ENCODE peak calls at places on chromosomes 7 and 10, in four cellular contexts. L is stomach, Y is brain microvascular endothelial cell, N is PC-3. C is an unnamed sample.

GRCh38 chr10:91635401-91636400 is 2.8 kb upstream of the PPP1R3C start:
- DNase-seq in L (peak; percentile 71), Y (peak; percentile 79), N (peak; percentile 81), C (peak; percentile 43)

GRCh38 chr7:158489462-158490155 is 98.0 kb downstream of the PTPRN2 start:
- DNase-seq in N (no peak), Y (no peak), L (no peak), C (no peak)

GRCh38 chr10:73110345-73110849 is at the start of gene NUDT13:
- DNase-seq in N (peak; percentile 72), Y (peak; percentile 78), L (peak; percentile 70), C (peak; percentile 69)

GRCh38 chr10:125269716-125270115 is 109.4 kb upstream of the CTBP2 start:
- DNase-seq in Y (no peak), N (no peak), L (no peak), C (peak; percentile 76)

GRCh38 chr7:73901231-73901822 is 40.4 kb downstream of the TMEM270 start:
- DNase-seq in L (no peak), N (no peak), Y (no peak), C (no peak)

GRCh38 chr7:479115-479947 is 40.3 kb downstream of the PDGFA start:
- DNase-seq in Y (no peak), N (no peak), L (no peak), C (no peak)

GRCh38 chr7:14833707-14834106 is 68.8 kb downstream of the DGKB start:
- DNase-seq in L (no peak), N (no peak), Y (no peak), C (no peak)

GRCh38 chr10:77834943-77835668 is 91.4 kb downstream of the DLG5 start:
- DNase-seq in L (no peak), Y (no peak), N (no peak), C (no peak)

GRCh38 chr7:128921866-128922440 is 11.4 kb upstream of the KCP start:
- DNase-seq in L (no peak), Y (no peak), N (no peak), C (no peak)

GRCh38 chr7:73952266-73952665 is 75.7 kb upstream of the ELN start:
- DNase-seq in N (no peak), Y (no peak), L (no peak), C (no peak)

GRCh38 chr7:2638224-2638991 is 6.6 kb downstream of the TTYH3 start:
- DNase-seq in L (no peak), N (no peak), Y (peak; percentile 39), C (no peak)

GRCh38 chr7:146115665-146116451 is 743 bp upstream of the CNTNAP2 start:
- DNase-seq in L (peak; percentile 27), Y (peak; percentile 48), N (peak; percentile 46), C (no peak)

GRCh38 chr10:118873080-118873737 is 118.4 kb upstream of the CACUL1 start:
- DNase-seq in N (peak; percentile 52), Y (peak; percentile 22), L (no peak), C (no peak)

GRCh38 chr10:110865184-110865803 is 6.4 kb upstream of the PDCD4 start:
- DNase-seq in L (no peak), Y (no peak), N (peak; percentile 87), C (peak; percentile 66)

GRCh38 chr10:119031496-119032059 is 2.1 kb downstream of the NANOS1 start:
- DNase-seq in Y (no peak), N (peak; percentile 3), L (no peak), C (peak; percentile 15)

GRCh38 chr10:132588301-132589013 is 50.9 kb downstream of the INPP5A start:
- DNase-seq in N (no peak), Y (peak; percentile 23), L (no peak), C (no peak)

GRCh38 chr7:4845740-4846142 is 16.1 kb downstream of the PAPOLB start:
- DNase-seq in L (no peak), Y (no peak), N (no peak), C (no peak)

GRCh38 chr10:22447068-22447467 is 101.8 kb downstream of the SPAG6 start:
- DNase-seq in L (no peak), Y (no peak), N (no peak), C (no peak)

GRCh38 chr7:135467207-135467711 is 42.6 kb downstream of the CNOT4 start:
- DNase-seq in L (no peak), Y (no peak), N (peak; percentile 53), C (no peak)

GRCh38 chr7:110790992-110791391 is 299.9 kb upstream of the LRRN3 start:
- DNase-seq in N (no peak), Y (no peak), L (no peak), C (peak; percentile 18)

GRCh38 chr7:7706101-7706511 is 12.3 kb downstream of the RPA3 start:
- DNase-seq in Y (no peak), L (no peak), N (no peak), C (no peak)

GRCh38 chr10:6074489-6075301 is 12.5 kb upstream of the IL2RA start:
- DNase-seq in N (peak; percentile 55), L (no peak), Y (peak; percentile 24), C (peak; percentile 23)

GRCh38 chr10:68471063-68471585 is 649 bp downstream of the DNA2 start:
- DNase-seq in Y (no peak), N (peak; percentile 44), L (no peak), C (no peak)

GRCh38 chr10:22335204-22335956 is 9.9 kb upstream of the SPAG6 start:
- DNase-seq in Y (no peak), L (peak; percentile 53), N (peak; percentile 26), C (peak; percentile 21)

GRCh38 chr10:44986670-44987069 is 8.1 kb upstream of the DEPP1 start:
- DNase-seq in L (no peak), N (no peak), Y (no peak), C (no peak)

GRCh38 chr7:5477723-5478531 is 54.3 kb upstream of the TNRC18 start:
- DNase-seq in Y (no peak), L (no peak), N (no peak), C (no peak)

GRCh38 chr7:122544463-122544862 is 154.5 kb downstream of the RNF133 start:
- DNase-seq in N (no peak), L (no peak), Y (no peak), C (no peak)

GRCh38 chr10:17387861-17388503 is 66.4 kb downstream of the ST8SIA6 start:
- DNase-seq in N (peak; percentile 81), L (no peak), Y (no peak), C (peak; percentile 58)

GRCh38 chr7:137751361-137752009 is 95.3 kb downstream of the DGKI start:
- DNase-seq in L (no peak), Y (no peak), N (no peak), C (no peak)

GRCh38 chr10:20622522-20623270 is 274.4 kb downstream of the NEBL start:
- DNase-seq in N (peak; percentile 87), L (no peak), Y (peak; percentile 38), C (peak; percentile 33)

GRCh38 chr10:68869623-68870022 is 31.5 kb upstream of the DDX50 start:
- DNase-seq in N (no peak), L (no peak), Y (no peak), C (no peak)

DNA sequence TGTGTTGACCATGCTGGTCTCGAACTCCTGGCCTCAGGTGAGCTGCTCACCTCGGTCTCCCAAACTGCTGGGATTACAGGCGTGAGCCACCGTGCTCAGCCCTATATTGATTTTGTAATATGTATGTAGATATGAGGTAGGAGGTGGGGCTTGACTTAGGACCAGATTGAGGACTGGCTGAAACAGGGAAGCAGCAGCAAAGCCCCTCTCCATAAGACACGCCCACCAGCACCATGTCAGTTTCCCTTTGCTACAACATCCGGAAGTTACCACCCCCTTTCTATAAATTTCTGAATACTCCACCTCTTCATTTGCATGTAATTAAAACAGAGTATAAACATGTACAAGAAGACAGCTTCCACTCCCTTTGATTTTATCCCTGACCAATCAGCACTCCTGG is 47.9 kb upstream of the MYL10 start:
- DNase-seq in L (no peak), N (no peak), Y (no peak), C (peak; percentile 8)
- TF ChIP-seq CTCF in L (no peak), N (no peak), Y (no peak), C (no peak)

GRCh38 chr10:76411719-76412435 is 980.5 kb downstream of the LRMDA start:
- DNase-seq in Y (no peak), N (no peak), L (no peak), C (no peak)
- H3K27ac ChIP-seq in Y (no peak overlapping the region), N (no peak overlapping the region), L (no peak overlapping the region), C (no peak overlapping the region)

GRCh38 chr7:149218469-149219420 is 20.7 kb upstream of the ZNF212 start:
- DNase-seq in L (no peak), Y (no peak), N (no peak), C (no peak)

GRCh38 chr7:149217570-149217969 is 21.9 kb upstream of the ZNF212 start:
- DNase-seq in Y (no peak), N (no peak), L (no peak), C (no peak)

GRCh38 chr7:149223176-149223575 is 16.3 kb upstream of the ZNF212 start:
- DNase-seq in Y (no peak), N (no peak), L (no peak), C (no peak)

GRCh38 chr7:149223746-149224145 is 15.7 kb upstream of the ZNF212 start:
- DNase-seq in N (no peak), Y (no peak), L (no peak), C (no peak)

GRCh38 chr7:149220534-149220933 is 18.9 kb upstream of the ZNF212 start:
- DNase-seq in N (peak; percentile 53), Y (no peak), L (no peak), C (peak; percentile 65)
- TF ChIP-seq CTCF in N (no peak), Y (no peak), L (no peak), C (no peak)

GRCh38 chr10:112585960-112586359 is 138.9 kb downstream of the VTI1A start:
- DNase-seq in L (no peak), N (no peak), Y (no peak), C (no peak)

GRCh38 chr10:112583236-112583919 is 136.4 kb downstream of the VTI1A start:
- DNase-seq in Y (no peak), N (no peak), L (no peak), C (no peak)

GRCh38 chr10:112585052-112585451 is 138.0 kb downstream of the VTI1A start:
- DNase-seq in L (peak; percentile 29), Y (peak; percentile 34), N (peak; percentile 77), C (peak; percentile 45)

GRCh38 chr10:112581921-112582320 is 134.9 kb downstream of the VTI1A start:
- DNase-seq in N (no peak), L (no peak), Y (no peak), C (no peak)

DNA sequence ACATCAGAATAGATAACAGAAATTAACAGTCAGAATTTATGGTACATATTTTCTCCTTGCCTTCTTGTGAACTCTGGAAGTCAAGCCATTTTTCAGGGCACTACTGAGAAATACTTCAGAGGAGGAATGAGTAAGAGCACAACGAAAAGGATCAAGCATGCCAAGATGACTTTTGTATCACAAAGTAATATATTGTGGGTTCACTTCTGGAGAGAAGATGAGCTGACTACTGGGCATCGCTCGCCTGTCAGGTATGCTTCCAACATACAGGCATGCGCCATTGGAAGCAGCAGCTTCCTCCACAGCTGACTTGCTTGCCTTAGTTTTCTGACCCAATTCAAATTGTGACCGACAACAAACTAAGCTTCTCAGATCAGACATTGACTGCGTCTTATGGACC is 137.3 kb downstream of the VTI1A start:
- DNase-seq in L (no peak), Y (no peak), N (peak; percentile 52), C (peak; percentile 48)
- H3K27ac ChIP-seq in L (no peak overlapping the region), Y (no peak overlapping the region), N (peak overlapping the region; percentile 40), C (no peak overlapping the region)

GRCh38 chr7:126856691-126857291 is 395.9 kb downstream of the GRM8 start:
- DNase-seq in N (peak; percentile 12), L (no peak), Y (no peak), C (no peak)
- TF ChIP-seq CTCF in N (peak; percentile 61), L (no peak), Y (peak; percentile 65), C (peak; percentile 59)

GRCh38 chr10:89663144-89663543 is 18.1 kb upstream of the PANK1 start:
- DNase-seq in N (no peak), L (no peak), Y (no peak), C (no peak)
- H3K27ac ChIP-seq in N (no peak overlapping the region), L (no peak overlapping the region), Y (no peak overlapping the region), C (no peak overlapping the region)